ENCODE peak calls at places on chromosomes 1 and 21, in four cellular contexts. One of them, this sample, is unnamed.

GRCh38 chr1:150970818-150971582 is 3.6 kb downstream of the CERS2 start:
- DNase-seq in HEK293T: no peak
- DNase-seq in type B pancreatic cell: no peak
- DNase-seq in GM23338: peak
- DNase-seq in this sample: peak

GRCh38 chr1:114554577-114554976 is 26.8 kb downstream of the BCAS2 start:
- DNase-seq in HEK293T: no peak
- DNase-seq in type B pancreatic cell: no peak
- DNase-seq in GM23338: no peak
- DNase-seq in this sample: no peak

GRCh38 chr1:165057956-165058355 is 298.6 kb downstream of the LMX1A start:
- DNase-seq in HEK293T: no peak
- DNase-seq in type B pancreatic cell: no peak
- DNase-seq in GM23338: no peak
- DNase-seq in this sample: no peak

GRCh38 chr1:182210417-182210816 is 148.9 kb upstream of the ZNF648 start:
- DNase-seq in HEK293T: no peak
- DNase-seq in type B pancreatic cell: no peak
- DNase-seq in GM23338: no peak
- DNase-seq in this sample: no peak

GRCh38 chr1:159197767-159198557 is 6.7 kb upstream of the ACKR1 start:
- DNase-seq in HEK293T: peak
- DNase-seq in type B pancreatic cell: no peak
- DNase-seq in GM23338: peak
- DNase-seq in this sample: peak

GRCh38 chr1:213474054-213474453 is 423.0 kb downstream of the RPS6KC1 start:
- DNase-seq in HEK293T: no peak
- DNase-seq in type B pancreatic cell: no peak
- DNase-seq in GM23338: no peak
- DNase-seq in this sample: no peak

GRCh38 chr1:231338270-231339128 is at the start of gene SPRTN:
- DNase-seq in HEK293T: peak
- DNase-seq in type B pancreatic cell: no peak
- DNase-seq in GM23338: peak
- DNase-seq in this sample: no peak

GRCh38 chr1:45884700-45885099 is 81.3 kb downstream of the MAST2 start:
- DNase-seq in HEK293T: no peak
- DNase-seq in type B pancreatic cell: no peak
- DNase-seq in GM23338: no peak
- DNase-seq in this sample: no peak

GRCh38 chr1:201013991-201014815 is 9.3 kb downstream of the KIF21B start:
- DNase-seq in HEK293T: no peak
- DNase-seq in type B pancreatic cell: no peak
- DNase-seq in GM23338: peak
- DNase-seq in this sample: peak

GRCh38 chr1:29497395-29498125 is 261.2 kb downstream of the PTPRU start:
- DNase-seq in HEK293T: no peak
- DNase-seq in type B pancreatic cell: peak
- DNase-seq in GM23338: no peak
- DNase-seq in this sample: no peak

GRCh38 chr1:116514708-116515525 is 55.9 kb downstream of the CD58 start:
- DNase-seq in HEK293T: no peak
- DNase-seq in type B pancreatic cell: no peak
- DNase-seq in GM23338: no peak
- DNase-seq in this sample: no peak

GRCh38 chr1:63966016-63966415 is 192.2 kb downstream of the ROR1 start:
- DNase-seq in HEK293T: no peak
- DNase-seq in type B pancreatic cell: no peak
- DNase-seq in GM23338: no peak
- DNase-seq in this sample: no peak

GRCh38 chr1:3788756-3789420 is 7.4 kb downstream of the LRRC47 start:
- DNase-seq in HEK293T: no peak
- DNase-seq in type B pancreatic cell: no peak
- DNase-seq in GM23338: no peak
- DNase-seq in this sample: peak

GRCh38 chr1:101178688-101179491 is 57.9 kb upstream of the S1PR1 start:
- DNase-seq in HEK293T: no peak
- DNase-seq in type B pancreatic cell: no peak
- DNase-seq in GM23338: no peak
- DNase-seq in this sample: no peak

GRCh38 chr1:109739738-109740614 is 862 bp downstream of the GSTM3 start:
- DNase-seq in HEK293T: peak
- DNase-seq in type B pancreatic cell: peak
- DNase-seq in GM23338: peak
- DNase-seq in this sample: peak

GRCh38 chr1:107974090-107974489 is 9.1 kb upstream of the VAV3 start:
- DNase-seq in HEK293T: no peak
- DNase-seq in type B pancreatic cell: no peak
- DNase-seq in GM23338: no peak
- DNase-seq in this sample: no peak

GRCh38 chr1:213892471-213892870 is 95.3 kb upstream of the PROX1 start:
- DNase-seq in HEK293T: no peak
- DNase-seq in type B pancreatic cell: no peak
- DNase-seq in GM23338: no peak
- DNase-seq in this sample: no peak

GRCh38 chr1:152185544-152186391 is 26.7 kb upstream of the RPTN start:
- DNase-seq in HEK293T: peak
- DNase-seq in type B pancreatic cell: no peak
- DNase-seq in GM23338: peak
- DNase-seq in this sample: peak

GRCh38 chr1:175555266-175555665 is 188.1 kb downstream of the TNR start:
- DNase-seq in HEK293T: no peak
- DNase-seq in type B pancreatic cell: no peak
- DNase-seq in GM23338: no peak
- DNase-seq in this sample: peak

GRCh38 chr1:210236840-210237409 is 4.3 kb downstream of the SERTAD4 start:
- DNase-seq in HEK293T: peak
- DNase-seq in type B pancreatic cell: no peak
- DNase-seq in GM23338: no peak
- DNase-seq in this sample: peak

GRCh38 chr1:27481994-27482620 is 7.9 kb downstream of the WASF2 start:
- DNase-seq in HEK293T: no peak
- DNase-seq in type B pancreatic cell: no peak
- DNase-seq in GM23338: no peak
- DNase-seq in this sample: no peak

GRCh38 chr1:221164029-221164428 is 284.8 kb downstream of the HLX start:
- DNase-seq in HEK293T: no peak
- DNase-seq in type B pancreatic cell: no peak
- DNase-seq in GM23338: no peak
- DNase-seq in this sample: no peak

GRCh38 chr1:32431736-32432400 is 33.0 kb upstream of the ZBTB8B start:
- DNase-seq in HEK293T: no peak
- DNase-seq in type B pancreatic cell: no peak
- DNase-seq in GM23338: no peak
- DNase-seq in this sample: peak

GRCh38 chr1:182786223-182787001 is 3.2 kb upstream of the NPL start:
- DNase-seq in HEK293T: peak
- DNase-seq in type B pancreatic cell: no peak
- DNase-seq in GM23338: peak
- DNase-seq in this sample: peak

GRCh38 chr1:166479052-166479631 is 312.3 kb upstream of the FAM78B start:
- DNase-seq in HEK293T: peak
- DNase-seq in type B pancreatic cell: no peak
- DNase-seq in GM23338: peak
- DNase-seq in this sample: peak

GRCh38 chr1:62424412-62424811 is 12.4 kb upstream of the USP1 start:
- DNase-seq in HEK293T: no peak
- DNase-seq in type B pancreatic cell: no peak
- DNase-seq in GM23338: no peak
- DNase-seq in this sample: no peak

GRCh38 chr21:39125752-39126485 is 57.3 kb downstream of the PSMG1 start:
- DNase-seq in HEK293T: peak
- DNase-seq in type B pancreatic cell: no peak
- DNase-seq in GM23338: peak
- DNase-seq in this sample: peak

GRCh38 chr1:171081220-171081993 is 9.3 kb upstream of the FMO3 start:
- DNase-seq in HEK293T: no peak
- DNase-seq in type B pancreatic cell: no peak
- DNase-seq in GM23338: peak
- DNase-seq in this sample: no peak

GRCh38 chr1:81731989-81732388 is 68.7 kb upstream of the ADGRL2 start:
- DNase-seq in HEK293T: no peak
- DNase-seq in type B pancreatic cell: no peak
- DNase-seq in GM23338: no peak
- DNase-seq in this sample: no peak

GRCh38 chr1:43703836-43704235 is 3.5 kb upstream of the ST3GAL3 start:
- DNase-seq in HEK293T: no peak
- DNase-seq in type B pancreatic cell: no peak
- DNase-seq in GM23338: no peak
- DNase-seq in this sample: no peak

GRCh38 chr1:114428083-114428754 is 82.8 kb downstream of the TRIM33 start:
- DNase-seq in HEK293T: peak
- DNase-seq in type B pancreatic cell: no peak
- DNase-seq in GM23338: no peak
- DNase-seq in this sample: no peak

GRCh38 chr1:241531195-241532172 is 694 bp upstream of the KMO start:
- DNase-seq in HEK293T: peak
- DNase-seq in type B pancreatic cell: no peak
- DNase-seq in GM23338: peak
- DNase-seq in this sample: no peak

GRCh38 chr1:161531986-161532875 is 7.9 kb downstream of the HSPA6 start:
- DNase-seq in HEK293T: no peak
- DNase-seq in type B pancreatic cell: no peak
- DNase-seq in GM23338: peak
- DNase-seq in this sample: peak